ENCODE peak calls at places on chromosome 1, in six cellular contexts. I is pulmonary artery endothelial cell; R is stimulated activated CD4-positive, alpha-beta T cell treated with anti-CD3 and anti-CD28 coated beads, Interleukin-4, amount 100 ng/mL, for 4 hours; G is iris pigment epithelial cell; S is dorsolateral prefrontal cortex; N is endothelial cell. C is an unnamed sample.

GRCh38 chr1:44543816-44544185 is 130.5 kb downstream of the TMEM53 start:
- DNase-seq in I (no peak), R (no peak), G (no peak), S (no peak), N (no peak), C (peak; percentile 27)

GRCh38 chr1:184597652-184598357 is 156.9 kb downstream of the EDEM3 start:
- DNase-seq in I (no peak), R (no peak), G (peak; percentile 57), S (no peak), N (no peak), C (no peak)

GRCh38 chr1:10793129-10793651 is 3.3 kb downstream of the CASZ1 start:
- DNase-seq in I (no peak), R (no peak), G (peak; percentile 26), S (no peak), N (no peak), C (no peak)

GRCh38 chr1:178134061-178134460 is 40.2 kb downstream of the RASAL2 start:
- DNase-seq in I (peak; percentile 37), R (no peak), G (peak; percentile 87), S (no peak), N (no peak), C (no peak)

GRCh38 chr1:147337040-147337439 is 94.6 kb downstream of the CHD1L start:
- DNase-seq in I (no peak), R (no peak), G (no peak), S (no peak), N (peak; percentile 37), C (no peak)

GRCh38 chr1:107430540-107431228 is 289.8 kb downstream of the NTNG1 start:
- DNase-seq in I (no peak), R (no peak), G (peak; percentile 11), S (peak; percentile 27), N (peak; percentile 51), C (peak; percentile 1)

GRCh38 chr1:101474039-101474665 is 237.3 kb downstream of the S1PR1 start:
- DNase-seq in I (no peak), R (no peak), G (peak; percentile 27), S (no peak), N (peak; percentile 22), C (no peak)

GRCh38 chr1:15022069-15022468 is 131.5 kb upstream of the TMEM51 start:
- DNase-seq in I (no peak), R (no peak), G (no peak), S (no peak), N (no peak), C (no peak)

GRCh38 chr1:147558045-147558444 is 16.7 kb downstream of the BCL9 start:
- DNase-seq in I (no peak), R (no peak), G (no peak), S (no peak), N (no peak), C (no peak)

GRCh38 chr1:11736746-11737639 is 1.1 kb downstream of the AGTRAP start:
- DNase-seq in I (no peak), R (peak; percentile 25), G (peak; percentile 91), S (no peak), N (peak; percentile 37), C (no peak)

GRCh38 chr1:244778356-244778755 is 57.1 kb upstream of the COX20 start:
- DNase-seq in I (peak; percentile 32), R (no peak), G (peak; percentile 88), S (no peak), N (no peak), C (no peak)

GRCh38 chr1:6200188-6200809 is 904 bp upstream of the RPL22 start:
- DNase-seq in I (no peak), R (no peak), G (no peak), S (no peak), N (no peak), C (no peak)

GRCh38 chr1:17586172-17586963 is 46.9 kb downstream of the ARHGEF10L start:
- DNase-seq in I (no peak), R (no peak), G (peak; percentile 86), S (no peak), N (no peak), C (no peak)

GRCh38 chr1:5680600-5680999 is 311.6 kb downstream of the NPHP4 start:
- DNase-seq in I (no peak), R (no peak), G (no peak), S (peak; percentile 20), N (no peak), C (no peak)

GRCh38 chr1:175826705-175827104 is 83.3 kb upstream of the TNR start:
- DNase-seq in I (no peak), R (no peak), G (no peak), S (no peak), N (no peak), C (no peak)

GRCh38 chr1:188386161-188386560 is 1557.4 kb downstream of the PLA2G4A start:
- DNase-seq in I (no peak), R (no peak), G (peak; percentile 7), S (no peak), N (no peak), C (no peak)

GRCh38 chr1:155961937-155962336 is 16.4 kb downstream of the ARHGEF2 start:
- DNase-seq in I (peak; percentile 87), R (no peak), G (peak; percentile 97), S (no peak), N (no peak), C (no peak)

GRCh38 chr1:46246548-46247432 is 773 bp upstream of the RAD54L start:
- DNase-seq in I (no peak), R (peak; percentile 45), G (peak; percentile 69), S (peak; percentile 43), N (no peak), C (peak; percentile 61)

GRCh38 chr1:180117764-180118116 is 36.9 kb upstream of the QSOX1 start:
- DNase-seq in I (no peak), R (no peak), G (peak; percentile 65), S (no peak), N (no peak), C (no peak)

GRCh38 chr1:12541274-12542137 is 76.5 kb downstream of the DHRS3 start:
- DNase-seq in I (no peak), R (no peak), G (peak; percentile 97), S (no peak), N (no peak), C (no peak)

GRCh38 chr1:168452329-168452728 is 91.5 kb downstream of the XCL2 start:
- DNase-seq in I (no peak), R (no peak), G (no peak), S (no peak), N (no peak), C (no peak)

GRCh38 chr1:42439940-42440339 is 15.9 kb downstream of the ZMYND12 start:
- DNase-seq in I (peak; percentile 63), R (no peak), G (peak; percentile 85), S (no peak), N (no peak), C (no peak)

GRCh38 chr1:218171302-218171893 is 113.7 kb upstream of the RRP15 start:
- DNase-seq in I (no peak), R (no peak), G (peak; percentile 45), S (no peak), N (no peak), C (no peak)

GRCh38 chr1:8394456-8395321 is 76.8 kb downstream of the SLC45A1 start:
- DNase-seq in I (peak; percentile 70), R (peak; percentile 32), G (peak; percentile 93), S (no peak), N (no peak), C (no peak)

GRCh38 chr1:52530563-52531144 is 22.2 kb downstream of the TUT4 start:
- DNase-seq in I (no peak), R (no peak), G (no peak), S (no peak), N (no peak), C (no peak)

GRCh38 chr1:214475331-214475730 is 76.1 kb downstream of the PTPN14 start:
- DNase-seq in I (no peak), R (no peak), G (no peak), S (no peak), N (no peak), C (no peak)

C was measured in anterior cingulate cortex.